ENCODE peak calls at places on chromosome 19, in ten cellular contexts. One of them, this sample, is unnamed.
A peak's percentile ranks its signal among the peaks of the same experiment; 100 is the strongest.

GRCh38 chr19:13727798-13728197 is 36.5 kb upstream of the MRI1 start:
- DNase-seq in HCT116: no peak
- DNase-seq in HepG2: no peak
- DNase-seq in GM23338: no peak
- DNase-seq in H1: no peak
- DNase-seq in sigmoid colon: no peak
- DNase-seq in stomach: no peak
- DNase-seq in SK-N-SH: no peak
- DNase-seq in transverse colon: no peak
- DNase-seq in breast epithelium: no peak
- DNase-seq in this sample: no peak

GRCh38 chr19:51784922-51785690 is 9.9 kb upstream of the FPR3 start:
- DNase-seq in HCT116: no peak
- DNase-seq in HepG2: no peak
- DNase-seq in GM23338: peak; percentile 45
- DNase-seq in H1: no peak
- DNase-seq in sigmoid colon: peak; percentile 84
- DNase-seq in stomach: no peak
- DNase-seq in SK-N-SH: no peak
- DNase-seq in transverse colon: peak; percentile 50
- DNase-seq in breast epithelium: no peak
- DNase-seq in this sample: no peak

GRCh38 chr19:42325896-42326771 is 699 bp downstream of the MEGF8 start:
- DNase-seq in HCT116: no peak
- DNase-seq in HepG2: no peak
- DNase-seq in GM23338: peak; percentile 60
- DNase-seq in H1: no peak
- DNase-seq in sigmoid colon: no peak
- DNase-seq in stomach: peak; percentile 28
- DNase-seq in SK-N-SH: peak; percentile 62
- DNase-seq in transverse colon: no peak
- DNase-seq in breast epithelium: no peak
- DNase-seq in this sample: no peak

GRCh38 chr19:3549816-3550215 is 7.6 kb downstream of the MFSD12 start:
- DNase-seq in HCT116: no peak
- DNase-seq in HepG2: no peak
- DNase-seq in GM23338: no peak
- DNase-seq in H1: no peak
- DNase-seq in sigmoid colon: no peak
- DNase-seq in stomach: no peak
- DNase-seq in SK-N-SH: peak; percentile 16
- DNase-seq in transverse colon: no peak
- DNase-seq in breast epithelium: no peak
- DNase-seq in this sample: no peak

GRCh38 chr19:12163841-12164240 is 945 bp downstream of the ZNF136 start:
- DNase-seq in HCT116: no peak
- DNase-seq in HepG2: no peak
- DNase-seq in GM23338: peak; percentile 14
- DNase-seq in H1: no peak
- DNase-seq in sigmoid colon: no peak
- DNase-seq in stomach: no peak
- DNase-seq in SK-N-SH: peak; percentile 30
- DNase-seq in transverse colon: no peak
- DNase-seq in breast epithelium: no peak
- DNase-seq in this sample: no peak

GRCh38 chr19:9061879-9062278 is 25.0 kb upstream of the OR1M1 start:
- DNase-seq in HCT116: no peak
- DNase-seq in HepG2: no peak
- DNase-seq in GM23338: no peak
- DNase-seq in H1: no peak
- DNase-seq in sigmoid colon: no peak
- DNase-seq in stomach: no peak
- DNase-seq in SK-N-SH: no peak
- DNase-seq in transverse colon: no peak
- DNase-seq in breast epithelium: no peak
- DNase-seq in this sample: no peak

GRCh38 chr19:2967972-2968371 is 9.4 kb upstream of the TLE6 start:
- DNase-seq in HCT116: no peak
- DNase-seq in HepG2: no peak
- DNase-seq in GM23338: no peak
- DNase-seq in H1: no peak
- DNase-seq in sigmoid colon: no peak
- DNase-seq in stomach: no peak
- DNase-seq in SK-N-SH: no peak
- DNase-seq in transverse colon: no peak
- DNase-seq in breast epithelium: no peak
- DNase-seq in this sample: no peak

GRCh38 chr19:58409010-58409790 is 751 bp downstream of the ZNF584 start:
- DNase-seq in HCT116: no peak
- DNase-seq in HepG2: no peak
- DNase-seq in GM23338: peak; percentile 37
- DNase-seq in H1: no peak
- DNase-seq in sigmoid colon: peak; percentile 68
- DNase-seq in stomach: no peak
- DNase-seq in SK-N-SH: peak; percentile 79
- DNase-seq in transverse colon: no peak
- DNase-seq in breast epithelium: peak; percentile 52
- DNase-seq in this sample: no peak

GRCh38 chr19:29040951-29041350 is 172.0 kb downstream of the UQCRFS1 start:
- DNase-seq in HCT116: no peak
- DNase-seq in HepG2: no peak
- DNase-seq in GM23338: peak; percentile 77
- DNase-seq in H1: peak; percentile 9
- DNase-seq in sigmoid colon: no peak
- DNase-seq in stomach: no peak
- DNase-seq in SK-N-SH: no peak
- DNase-seq in transverse colon: no peak
- DNase-seq in breast epithelium: no peak
- DNase-seq in this sample: no peak

GRCh38 chr19:11338569-11339253 is 746 bp downstream of the RAB3D start:
- DNase-seq in HCT116: no peak
- DNase-seq in HepG2: no peak
- DNase-seq in GM23338: no peak
- DNase-seq in H1: no peak
- DNase-seq in sigmoid colon: no peak
- DNase-seq in stomach: no peak
- DNase-seq in SK-N-SH: peak; percentile 9
- DNase-seq in transverse colon: no peak
- DNase-seq in breast epithelium: no peak
- DNase-seq in this sample: peak; percentile 48

GRCh38 chr19:35040826-35041547 is 534 bp upstream of the HPN start:
- DNase-seq in HCT116: no peak
- DNase-seq in HepG2: peak; percentile 96
- DNase-seq in GM23338: peak; percentile 93
- DNase-seq in H1: no peak
- DNase-seq in sigmoid colon: peak; percentile 94
- DNase-seq in stomach: peak; percentile 96
- DNase-seq in SK-N-SH: no peak
- DNase-seq in transverse colon: peak; percentile 77
- DNase-seq in breast epithelium: peak; percentile 88
- DNase-seq in this sample: peak; percentile 69

GRCh38 chr19:41934849-41935374 is 6.7 kb upstream of the ERFL start:
- DNase-seq in HCT116: peak; percentile 43
- DNase-seq in HepG2: peak; percentile 58
- DNase-seq in GM23338: peak; percentile 92
- DNase-seq in H1: peak; percentile 62
- DNase-seq in sigmoid colon: peak; percentile 75
- DNase-seq in stomach: peak; percentile 77
- DNase-seq in SK-N-SH: peak; percentile 93
- DNase-seq in transverse colon: peak; percentile 79
- DNase-seq in breast epithelium: peak; percentile 68
- DNase-seq in this sample: peak; percentile 53

GRCh38 chr19:54661846-54662489 is 817 bp upstream of the LILRB4 start:
- DNase-seq in HCT116: no peak
- DNase-seq in HepG2: no peak
- DNase-seq in GM23338: no peak
- DNase-seq in H1: no peak
- DNase-seq in sigmoid colon: no peak
- DNase-seq in stomach: no peak
- DNase-seq in SK-N-SH: no peak
- DNase-seq in transverse colon: no peak
- DNase-seq in breast epithelium: no peak
- DNase-seq in this sample: no peak

GRCh38 chr19:30173593-30174356 is 198.4 kb upstream of the ZNF536 start:
- DNase-seq in HCT116: no peak
- DNase-seq in HepG2: no peak
- DNase-seq in GM23338: no peak
- DNase-seq in H1: no peak
- DNase-seq in sigmoid colon: no peak
- DNase-seq in stomach: no peak
- DNase-seq in SK-N-SH: no peak
- DNase-seq in transverse colon: peak; percentile 41
- DNase-seq in breast epithelium: no peak
- DNase-seq in this sample: no peak

GRCh38 chr19:34974631-34975030 is 10.6 kb upstream of the ZNF792 start:
- DNase-seq in HCT116: no peak
- DNase-seq in HepG2: no peak
- DNase-seq in GM23338: no peak
- DNase-seq in H1: no peak
- DNase-seq in sigmoid colon: no peak
- DNase-seq in stomach: no peak
- DNase-seq in SK-N-SH: no peak
- DNase-seq in transverse colon: no peak
- DNase-seq in breast epithelium: no peak
- DNase-seq in this sample: no peak

GRCh38 chr19:16506961-16507360 is 10.8 kb downstream of the C19orf44 start:
- DNase-seq in HCT116: no peak
- DNase-seq in HepG2: no peak
- DNase-seq in GM23338: no peak
- DNase-seq in H1: no peak
- DNase-seq in sigmoid colon: no peak
- DNase-seq in stomach: no peak
- DNase-seq in SK-N-SH: no peak
- DNase-seq in transverse colon: no peak
- DNase-seq in breast epithelium: no peak
- DNase-seq in this sample: no peak

GRCh38 chr19:45404557-45405434 is at the start of gene PPP1R13L:
- DNase-seq in HCT116: peak; percentile 96
- DNase-seq in HepG2: peak; percentile 76
- DNase-seq in GM23338: peak; percentile 97
- DNase-seq in H1: no peak
- DNase-seq in sigmoid colon: peak; percentile 92
- DNase-seq in stomach: peak; percentile 92
- DNase-seq in SK-N-SH: peak; percentile 92
- DNase-seq in transverse colon: peak; percentile 94
- DNase-seq in breast epithelium: peak; percentile 96
- DNase-seq in this sample: peak; percentile 96
- TF ChIP-seq POLR2AphosphoS5 in HCT116: peak; percentile 76
- TF ChIP-seq POLR2AphosphoS5 in HepG2: peak; percentile 30
- TF ChIP-seq POLR2AphosphoS5 in GM23338: peak; percentile 40
- TF ChIP-seq POLR2AphosphoS5 in H1: no peak
- TF ChIP-seq POLR2AphosphoS5 in sigmoid colon: no peak
- TF ChIP-seq POLR2AphosphoS5 in stomach: no peak
- TF ChIP-seq POLR2AphosphoS5 in SK-N-SH: no peak
- TF ChIP-seq POLR2AphosphoS5 in transverse colon: peak; percentile 79
- TF ChIP-seq POLR2AphosphoS5 in breast epithelium: peak; percentile 95
- TF ChIP-seq POLR2AphosphoS5 in this sample: peak; percentile 84

GRCh38 chr19:40365613-40366401 is 17.3 kb downstream of the PLD3 start:
- DNase-seq in HCT116: no peak
- DNase-seq in HepG2: no peak
- DNase-seq in GM23338: peak; percentile 91
- DNase-seq in H1: peak; percentile 70
- DNase-seq in sigmoid colon: peak; percentile 84
- DNase-seq in stomach: peak; percentile 54
- DNase-seq in SK-N-SH: peak; percentile 99
- DNase-seq in transverse colon: peak; percentile 50
- DNase-seq in breast epithelium: no peak
- DNase-seq in this sample: peak; percentile 64
- H3K4me1 ChIP-seq in HCT116: no peaks in the 10 kb centered on the region
- H3K4me1 ChIP-seq in HepG2: no peaks in the 10 kb centered on the region
- H3K4me1 ChIP-seq in GM23338: peaks cover 20% of the 10 kb centered on the region
- H3K4me1 ChIP-seq in H1: peaks cover 11% of the 10 kb centered on the region
- H3K4me1 ChIP-seq in sigmoid colon: peaks cover 22% of the 10 kb centered on the region
- H3K4me1 ChIP-seq in stomach: peaks cover 32% of the 10 kb centered on the region
- H3K4me1 ChIP-seq in SK-N-SH: peaks cover 14% of the 10 kb centered on the region
- H3K4me1 ChIP-seq in transverse colon: no peaks in the 10 kb centered on the region
- H3K4me1 ChIP-seq in breast epithelium: no peaks in the 10 kb centered on the region
- H3K4me1 ChIP-seq in this sample: no peaks in the 10 kb centered on the region

DNA sequence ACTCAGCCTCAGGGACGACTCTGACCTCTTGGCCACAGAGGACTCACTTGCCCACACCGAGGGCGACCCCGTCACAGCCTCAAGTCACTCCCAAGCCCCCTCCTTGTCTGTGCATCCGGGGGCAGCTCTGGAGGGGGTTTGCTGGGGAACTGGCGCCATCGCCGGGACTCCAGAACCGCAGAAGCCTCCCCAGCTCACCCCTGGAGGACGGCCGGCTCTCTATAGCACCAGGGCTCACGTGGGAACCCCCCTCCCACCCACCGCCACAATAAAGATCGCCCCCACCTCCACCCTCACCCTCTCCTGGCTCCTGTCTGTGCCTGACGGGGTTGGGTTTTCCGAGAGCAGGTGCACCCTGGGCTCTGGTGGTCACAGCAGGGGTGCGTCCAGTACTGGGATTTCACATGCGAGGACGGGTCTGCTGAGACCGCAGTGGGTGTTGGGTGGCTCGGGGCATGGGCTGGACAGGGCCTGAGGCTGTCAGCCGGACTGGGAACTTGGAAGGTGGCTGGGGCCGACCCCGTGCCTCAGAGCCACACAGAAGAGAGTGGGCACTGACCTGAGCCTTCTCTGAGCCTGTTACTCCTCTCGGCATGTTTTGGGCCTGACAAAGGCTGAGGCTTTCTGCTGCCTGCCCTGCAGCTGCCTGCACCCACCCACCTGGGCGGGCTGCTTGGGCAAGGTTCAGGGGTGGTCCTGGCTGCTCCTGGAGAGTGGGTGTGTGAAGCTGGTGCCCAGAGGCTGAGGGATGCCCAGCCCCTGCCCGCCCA is 6.3 kb upstream of the HCN2 start:
- DNase-seq in HCT116: no peak
- DNase-seq in HepG2: no peak
- DNase-seq in GM23338: no peak
- DNase-seq in H1: no peak
- DNase-seq in sigmoid colon: no peak
- DNase-seq in stomach: no peak
- DNase-seq in SK-N-SH: no peak
- DNase-seq in transverse colon: no peak
- DNase-seq in breast epithelium: no peak
- DNase-seq in this sample: no peak
- TF ChIP-seq POLR2AphosphoS5 in HCT116: no peak
- TF ChIP-seq POLR2AphosphoS5 in HepG2: peak; percentile 38
- TF ChIP-seq POLR2AphosphoS5 in GM23338: no peak
- TF ChIP-seq POLR2AphosphoS5 in H1: peak; percentile 77
- TF ChIP-seq POLR2AphosphoS5 in sigmoid colon: no peak
- TF ChIP-seq POLR2AphosphoS5 in stomach: no peak
- TF ChIP-seq POLR2AphosphoS5 in SK-N-SH: no peak
- TF ChIP-seq POLR2AphosphoS5 in transverse colon: peak; percentile 5
- TF ChIP-seq POLR2AphosphoS5 in breast epithelium: no peak
- TF ChIP-seq POLR2AphosphoS5 in this sample: no peak

DNA sequence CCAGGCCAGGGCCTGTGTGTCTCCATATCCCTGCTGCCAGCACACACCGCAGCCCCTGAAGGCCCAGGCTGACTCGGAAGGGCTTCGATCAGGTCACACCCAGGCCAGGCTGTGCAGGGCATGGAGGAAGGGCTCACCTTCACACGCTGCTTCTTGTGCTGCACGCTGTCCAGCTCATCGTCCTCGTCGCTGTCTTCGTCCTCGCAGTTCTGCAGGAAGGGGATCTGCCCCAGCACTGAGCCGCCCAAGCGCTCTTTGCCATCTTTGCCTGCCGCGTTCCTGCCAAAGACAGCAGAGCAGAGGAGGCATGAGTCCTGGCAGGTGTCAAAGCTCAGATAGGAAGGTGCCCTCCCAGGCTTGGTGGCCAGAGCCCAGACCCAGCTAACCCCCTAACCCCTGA is 13.7 kb upstream of the PRKD2 start:
- DNase-seq in HCT116: no peak
- DNase-seq in HepG2: no peak
- DNase-seq in GM23338: no peak
- DNase-seq in H1: no peak
- DNase-seq in sigmoid colon: peak; percentile 66
- DNase-seq in stomach: no peak
- DNase-seq in SK-N-SH: no peak
- DNase-seq in transverse colon: no peak
- DNase-seq in breast epithelium: no peak
- DNase-seq in this sample: no peak
- H3K4me1 ChIP-seq in HCT116: peaks cover 16% of the 10 kb centered on the region
- H3K4me1 ChIP-seq in HepG2: no peaks in the 10 kb centered on the region
- H3K4me1 ChIP-seq in GM23338: no peaks in the 10 kb centered on the region
- H3K4me1 ChIP-seq in H1: no peaks in the 10 kb centered on the region
- H3K4me1 ChIP-seq in sigmoid colon: peaks cover 19% of the 10 kb centered on the region
- H3K4me1 ChIP-seq in stomach: peaks cover 66% of the 10 kb centered on the region
- H3K4me1 ChIP-seq in SK-N-SH: peaks cover 3% of the 10 kb centered on the region
- H3K4me1 ChIP-seq in transverse colon: no peaks in the 10 kb centered on the region
- H3K4me1 ChIP-seq in breast epithelium: no peaks in the 10 kb centered on the region
- H3K4me1 ChIP-seq in this sample: no peaks in the 10 kb centered on the region